ENCODE peak calls at places on chromosome 22, in four cellular contexts. J, H, O and F are unnamed samples.

GRCh38 chr22:22720201-22720723 is 75.8 kb downstream of the GGTLC2 start:
- DNase-seq in J (no peak), H (peak; percentile 53), O (no peak), F (peak; percentile 36)

GRCh38 chr22:31333648-31334047 is 12.5 kb downstream of the PATZ1 start:
- DNase-seq in O (no peak), J (no peak), H (no peak), F (no peak)

GRCh38 chr22:38221407-38221806 is 19.6 kb downstream of the MAFF start:
- DNase-seq in J (no peak), H (no peak), O (no peak), F (no peak)

GRCh38 chr22:31680764-31681624 is 19.0 kb upstream of the PISD start:
- DNase-seq in J (no peak), O (no peak), H (peak; percentile 67), F (peak; percentile 72)

GRCh38 chr22:20117656-20118571 is 888 bp upstream of the TRMT2A start:
- DNase-seq in H (no peak), O (peak; percentile 76), J (peak; percentile 92), F (no peak)

GRCh38 chr22:19679476-19680099 is 34.7 kb upstream of the SEPTIN5 start:
- DNase-seq in O (peak; percentile 82), H (no peak), J (peak; percentile 90), F (no peak)

GRCh38 chr22:22546490-22546889 is 12.6 kb downstream of the PRAME start:
- DNase-seq in H (peak; percentile 12), O (no peak), J (no peak), F (no peak)

GRCh38 chr22:46472722-46473016 is 64.8 kb downstream of the CELSR1 start:
- DNase-seq in O (no peak), J (no peak), H (no peak), F (no peak)

GRCh38 chr22:25099202-25099601 is 100.5 kb upstream of the CRYBB3 start:
- DNase-seq in H (no peak), J (no peak), O (no peak), F (no peak)

GRCh38 chr22:19844423-19845368 is 10.0 kb downstream of the GNB1L start:
- DNase-seq in J (peak; percentile 93), H (peak; percentile 77), O (peak; percentile 82), F (no peak)

GRCh38 chr22:48749555-48750227 is 1078.0 kb downstream of the BRD1 start:
- DNase-seq in J (no peak), H (no peak), O (no peak), F (no peak)

GRCh38 chr22:40747361-40747760 is 68.1 kb downstream of the MCHR1 start:
- DNase-seq in H (no peak), O (no peak), J (no peak), F (no peak)

GRCh38 chr22:23037429-23038333 is 32.6 kb upstream of the GNAZ start:
- DNase-seq in H (no peak), J (no peak), O (no peak), F (no peak)

GRCh38 chr22:23062616-23063538 is 7.4 kb upstream of the GNAZ start:
- DNase-seq in H (no peak), J (peak; percentile 27), O (peak; percentile 39), F (no peak)

GRCh38 chr22:17563936-17564391 is 666 bp downstream of the SLC25A18 start:
- DNase-seq in O (no peak), H (peak; percentile 64), J (no peak), F (peak; percentile 30)

GRCh38 chr22:19719055-19719482 is 4.3 kb upstream of the GP1BB start:
- DNase-seq in J (no peak), O (no peak), H (no peak), F (no peak)

GRCh38 chr22:32527756-32528155 is 53.1 kb downstream of the FBXO7 start:
- DNase-seq in O (no peak), H (no peak), J (no peak), F (no peak)

GRCh38 chr22:39030705-39031104 is 9.8 kb downstream of the APOBEC3D start:
- DNase-seq in J (no peak), H (no peak), O (no peak), F (no peak)

GRCh38 chr22:47035443-47035881 is 273.0 kb downstream of the TBC1D22A start:
- DNase-seq in J (peak; percentile 56), H (no peak), O (peak; percentile 47), F (no peak)

GRCh38 chr22:19951351-19951750 is 9.7 kb upstream of the TXNRD2 start:
- DNase-seq in O (no peak), J (no peak), H (no peak), F (no peak)

GRCh38 chr22:24009227-24010017 is 1.7 kb upstream of the CABIN1 start:
- DNase-seq in J (no peak), O (no peak), H (no peak), F (no peak)

GRCh38 chr22:25091449-25091848 is 108.2 kb upstream of the CRYBB3 start:
- DNase-seq in O (no peak), J (no peak), H (no peak), F (no peak)

GRCh38 chr22:22061085-22062077 is 78.8 kb upstream of the TOP3B start:
- DNase-seq in H (peak; percentile 4), O (no peak), J (no peak), F (peak; percentile 12)

DNA sequence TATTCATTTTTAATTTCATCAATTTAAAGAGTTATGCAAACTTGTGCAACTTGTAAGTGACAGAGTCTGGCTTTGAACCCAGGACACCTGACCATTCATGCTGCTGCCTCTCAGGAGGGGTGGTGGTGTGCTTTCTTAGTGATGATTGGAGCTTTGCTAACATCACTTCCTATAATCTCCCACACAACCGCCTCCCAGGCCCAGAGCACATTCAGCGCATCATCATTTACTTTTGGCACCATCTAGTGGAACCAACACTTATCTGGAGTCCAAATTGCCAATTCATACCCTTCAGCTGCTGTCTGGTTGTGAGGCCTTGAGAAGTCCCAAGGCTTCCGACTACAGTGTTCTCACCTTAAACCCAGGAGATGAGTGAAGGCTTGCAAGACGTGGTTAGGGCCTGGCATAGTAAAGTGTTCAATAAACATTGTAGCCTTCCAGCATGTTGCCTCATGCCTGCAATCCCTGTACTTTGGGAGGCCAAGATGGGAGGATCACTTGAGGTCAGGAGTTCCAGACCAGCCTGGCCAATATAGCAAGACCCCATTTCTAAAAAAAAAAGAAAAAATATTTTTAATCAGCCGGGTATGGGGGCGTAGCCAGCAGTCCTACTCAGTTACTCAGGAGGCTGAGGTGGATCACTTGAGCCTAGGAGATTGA is 1.1 kb upstream of the TTLL1 start:
- DNase-seq in J (no peak), O (no peak), H (peak; percentile 82), F (peak; percentile 87)
- TF ChIP-seq CTCF in J (no peak), O (peak; percentile 33), H (peak; percentile 49), F (peak; percentile 43)

DNA sequence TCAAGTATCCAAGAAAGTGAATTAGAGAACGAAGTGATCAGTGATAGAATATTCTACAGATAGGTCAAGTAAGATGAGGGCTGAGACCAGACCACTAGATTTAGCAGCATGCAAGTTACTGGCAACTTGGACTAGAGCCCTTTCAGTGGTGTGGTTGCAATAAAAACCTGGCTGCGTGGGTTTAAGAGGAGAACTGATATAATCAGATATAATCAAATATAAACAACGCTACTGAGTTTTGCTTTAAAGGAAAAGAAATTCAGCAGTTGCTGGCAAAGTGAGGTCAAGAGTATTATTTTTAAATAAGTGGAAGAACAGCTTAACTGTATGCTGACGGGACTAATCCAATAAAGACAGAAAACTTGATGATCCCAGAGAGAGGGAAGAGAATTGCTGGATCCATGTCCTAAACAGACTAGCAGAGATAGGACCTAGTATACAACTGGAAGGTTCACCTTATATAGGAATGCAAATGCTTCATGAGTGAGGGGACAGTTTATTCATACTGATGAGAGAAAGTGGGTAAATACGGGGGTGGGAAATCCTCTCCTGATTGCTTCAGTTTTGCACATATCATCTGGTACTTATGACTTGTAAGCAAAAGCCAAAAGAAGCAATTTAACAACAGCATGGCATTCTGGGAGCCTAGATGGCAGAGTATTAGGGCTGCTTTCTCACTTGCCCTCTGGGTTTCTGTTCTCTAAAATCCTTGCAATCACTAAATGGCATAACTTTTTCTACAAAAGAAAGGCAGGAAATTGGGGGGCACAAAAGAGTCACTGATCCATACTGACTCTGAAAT is 146.2 kb downstream of the RBFOX2 start:
- DNase-seq in O (no peak), J (no peak), H (no peak), F (no peak)
- H3K4me3 ChIP-seq in O (no peak overlapping the region), J (no peak overlapping the region), H (no peak overlapping the region), F (no peak overlapping the region)

DNA sequence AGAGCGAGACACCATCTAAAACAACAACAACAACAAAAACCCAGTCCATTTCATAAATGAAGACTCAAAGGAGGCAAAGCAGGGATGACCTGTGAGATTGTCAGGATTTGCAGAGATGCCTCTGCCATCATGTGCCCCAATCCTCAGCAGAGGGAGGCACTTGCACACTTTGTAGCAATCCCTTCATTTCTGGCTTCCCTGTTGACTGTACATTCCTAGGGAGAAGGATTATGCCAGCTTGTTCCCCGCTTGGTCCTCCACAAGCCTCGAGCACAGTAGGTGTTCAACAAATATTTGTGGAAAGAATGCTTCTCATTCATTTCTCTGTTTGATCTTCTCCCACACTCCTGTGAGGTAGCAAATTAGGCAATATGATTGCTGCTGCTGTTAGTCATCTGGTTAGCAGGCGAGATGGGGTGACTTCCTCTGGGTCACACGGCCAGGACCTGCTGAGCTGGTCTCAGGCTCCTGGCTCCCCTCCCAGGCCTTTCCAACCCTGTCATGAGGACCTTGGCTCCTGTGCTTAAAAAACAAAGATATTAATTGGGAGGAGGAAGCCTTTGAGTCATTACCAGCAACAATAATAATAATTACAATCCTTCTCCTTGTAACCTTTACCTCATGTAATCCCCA is 34.1 kb downstream of the LIF start:
- DNase-seq in H (peak; percentile 98), O (peak; percentile 91), J (peak; percentile 83), F (peak; percentile 94)
- TF ChIP-seq CTCF in H (no peak), O (no peak), J (no peak), F (peak; percentile 27)

GRCh38 chr22:50542416-50542927 is 3.2 kb upstream of the KLHDC7B start:
- DNase-seq in H (no peak), J (peak; percentile 90), O (peak; percentile 73), F (no peak)

GRCh38 chr22:50537765-50538164 is 7.9 kb upstream of the KLHDC7B start:
- DNase-seq in H (no peak), J (peak; percentile 64), O (no peak), F (no peak)

GRCh38 chr22:50536231-50536630 is 6.4 kb upstream of the TYMP start:
- DNase-seq in O (no peak), H (no peak), J (no peak), F (no peak)

GRCh38 chr22:50544078-50544745 is 1.5 kb upstream of the KLHDC7B start:
- DNase-seq in H (peak; percentile 61), O (peak; percentile 93), J (peak; percentile 97), F (peak; percentile 39)

GRCh38 chr22:50540352-50540751 is 5.3 kb upstream of the KLHDC7B start:
- DNase-seq in O (no peak), H (no peak), J (peak; percentile 72), F (no peak)
- H3K4me3 ChIP-seq in O (no peak overlapping the region), H (no peak overlapping the region), J (no peak overlapping the region), F (no peak overlapping the region)

DNA sequence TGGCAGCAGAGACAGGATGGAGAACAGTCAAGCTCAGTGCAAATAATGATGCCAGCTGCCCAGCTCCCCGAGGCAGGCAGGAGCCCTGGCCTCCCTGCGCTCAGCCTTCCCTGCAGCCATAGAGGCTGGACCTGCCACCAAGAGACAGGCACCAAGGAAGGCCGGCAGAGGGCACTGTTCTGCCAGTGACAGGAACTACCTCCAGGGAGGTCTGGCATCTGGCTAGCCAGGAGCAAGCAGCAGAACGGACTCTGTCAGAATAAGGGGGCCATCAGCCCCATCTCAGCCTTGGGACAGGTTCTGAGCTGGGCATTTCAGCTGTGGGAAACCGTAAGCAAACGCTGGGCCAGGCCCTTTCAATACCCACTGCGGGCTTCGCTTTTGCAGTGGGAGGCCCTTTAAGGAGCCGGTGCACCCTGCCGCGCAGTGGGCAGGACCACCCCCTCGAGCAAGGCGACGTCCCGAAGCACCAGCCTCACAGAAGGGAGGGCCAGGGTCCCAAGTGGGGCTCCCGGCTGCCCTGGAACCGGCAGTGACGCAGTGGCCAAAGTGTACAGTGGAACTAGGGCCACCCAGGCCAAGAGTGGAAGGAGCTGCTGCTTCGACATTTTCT is 18.2 kb downstream of the IFT27 start:
- DNase-seq in H (peak; percentile 55), O (peak; percentile 88), J (peak; percentile 94), F (peak; percentile 66)
- TF ChIP-seq CTCF in H (peak; percentile 88), O (peak; percentile 80), J (peak; percentile 38), F (peak; percentile 87)

GRCh38 chr22:30191049-30191701 is 55.4 kb downstream of the LIF start:
- DNase-seq in J (no peak), O (no peak), H (no peak), F (no peak)
- H3K4me3 ChIP-seq in J (no peak overlapping the region), O (no peak overlapping the region), H (no peak overlapping the region), F (no peak overlapping the region)